ENCODE peak calls at places on chromosomes 7 and 10, in eight cellular contexts. Y is HCT116; X is right atrium auricular region; U is OCI-LY7; B is A549; P is PC-3; D is uterus; O is CD8-positive, alpha-beta T cell. A is an unnamed sample.

GRCh38 chr10:29657719-29658274 is 23.0 kb upstream of the SVIL start:
- DNase-seq in Y (no peak), P (no peak), X (no peak), O (peak; percentile 17), U (no peak), B (no peak), D (no peak), A (no peak)

GRCh38 chr10:90319188-90319914 is 538.5 kb downstream of the HTR7 start:
- DNase-seq in D (no peak), P (peak; percentile 96), U (no peak), B (peak; percentile 56), X (no peak), Y (peak; percentile 96), O (no peak), A (peak; percentile 70)

GRCh38 chr10:110260746-110261477 is 43.8 kb downstream of the SMNDC1 start:
- DNase-seq in O (no peak), X (no peak), U (no peak), D (no peak), B (no peak), P (no peak), Y (no peak), A (no peak)

GRCh38 chr7:144787127-144787526 is 48.7 kb downstream of the TPK1 start:
- DNase-seq in B (no peak), O (no peak), P (peak; percentile 23), U (peak; percentile 3), Y (peak; percentile 18), D (no peak), X (no peak), A (no peak)

GRCh38 chr10:110051487-110051886 is 43.7 kb downstream of the ADD3 start:
- DNase-seq in X (no peak), P (no peak), Y (no peak), D (no peak), B (no peak), O (no peak), U (no peak), A (no peak)

GRCh38 chr10:69220510-69220909 is 378 bp downstream of the HKDC1 start:
- DNase-seq in X (no peak), O (no peak), U (no peak), D (no peak), Y (no peak), B (peak; percentile 39), P (no peak), A (no peak)

GRCh38 chr7:2929321-2930201 is 85.5 kb upstream of the GNA12 start:
- DNase-seq in B (no peak), U (no peak), P (no peak), Y (no peak), O (no peak), X (no peak), D (no peak), A (no peak)

GRCh38 chr7:107920048-107920772 is 29.2 kb downstream of the DLD start:
- DNase-seq in D (no peak), O (no peak), Y (no peak), B (no peak), P (no peak), U (no peak), X (no peak), A (no peak)

GRCh38 chr7:27079234-27079975 is 16.4 kb downstream of the HOXA1 start:
- DNase-seq in O (no peak), D (no peak), B (no peak), Y (no peak), P (peak; percentile 72), U (no peak), X (no peak), A (no peak)

GRCh38 chr7:73891178-73891885 is 30.4 kb downstream of the TMEM270 start:
- DNase-seq in P (no peak), O (no peak), U (no peak), X (no peak), D (no peak), B (peak; percentile 54), Y (no peak), A (no peak)

GRCh38 chr10:316390-316789 is 181.1 kb downstream of the ZMYND11 start:
- DNase-seq in U (no peak), D (no peak), P (no peak), O (no peak), Y (no peak), B (no peak), X (no peak), A (no peak)

GRCh38 chr10:311901-312665 is 176.8 kb downstream of the ZMYND11 start:
- DNase-seq in O (no peak), Y (no peak), U (peak; percentile 65), P (no peak), B (no peak), D (no peak), X (no peak), A (no peak)

GRCh38 chr10:314871-315270 is 179.6 kb downstream of the ZMYND11 start:
- DNase-seq in Y (no peak), X (no peak), B (no peak), O (no peak), D (no peak), P (no peak), U (peak; percentile 52), A (no peak)

GRCh38 chr10:317219-317868 is 182.1 kb downstream of the ZMYND11 start:
- DNase-seq in U (peak; percentile 91), X (no peak), D (peak; percentile 36), O (peak; percentile 50), P (no peak), B (no peak), Y (no peak), A (no peak)

DNA sequence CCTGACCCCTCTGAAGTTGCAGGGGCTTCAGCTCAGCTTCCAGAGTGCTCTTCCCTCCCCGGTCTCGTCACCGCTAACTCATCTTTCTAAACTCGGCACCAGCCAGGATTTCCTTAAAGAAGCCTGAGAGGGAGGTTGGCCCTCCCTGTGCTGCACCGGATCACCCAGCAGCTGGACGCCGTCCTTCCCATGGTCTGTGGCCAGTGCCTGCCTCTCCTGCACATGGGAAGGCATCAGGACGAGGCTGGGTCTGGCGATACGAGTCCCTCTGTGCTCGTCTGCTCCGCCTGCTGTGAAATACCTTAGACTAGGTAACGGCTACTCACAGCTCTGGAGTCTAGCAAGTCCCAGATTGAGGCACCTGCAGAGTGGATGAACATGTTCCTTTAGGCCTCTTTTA is 179.1 kb downstream of the ZMYND11 start:
- DNase-seq in U (no peak), D (no peak), B (no peak), O (no peak), P (no peak), Y (no peak), X (no peak), A (no peak)
- H3K4me3 ChIP-seq in U (peak overlapping the region; percentile 15), D (no peak overlapping the region), B (no peak overlapping the region), O (no peak overlapping the region), P (no peak overlapping the region), Y (no peak overlapping the region), X (no peak overlapping the region), A (no peak overlapping the region)

GRCh38 chr10:24958701-24959392 is 6.4 kb upstream of the PRTFDC1 start:
- DNase-seq in P (no peak), O (no peak), D (peak; percentile 73), B (no peak), Y (no peak), U (no peak), X (no peak), A (no peak)
- H3K4me1 ChIP-seq in P (peaks cover 55% of the 10 kb centered on the region), O (no peaks in the 10 kb centered on the region), D (no peaks in the 10 kb centered on the region), B (peaks cover 61% of the 10 kb centered on the region), Y (peaks cover 45% of the 10 kb centered on the region), U (no peaks in the 10 kb centered on the region), X (peaks cover 15% of the 10 kb centered on the region), A (peaks cover under 1% of the 10 kb centered on the region)

DNA sequence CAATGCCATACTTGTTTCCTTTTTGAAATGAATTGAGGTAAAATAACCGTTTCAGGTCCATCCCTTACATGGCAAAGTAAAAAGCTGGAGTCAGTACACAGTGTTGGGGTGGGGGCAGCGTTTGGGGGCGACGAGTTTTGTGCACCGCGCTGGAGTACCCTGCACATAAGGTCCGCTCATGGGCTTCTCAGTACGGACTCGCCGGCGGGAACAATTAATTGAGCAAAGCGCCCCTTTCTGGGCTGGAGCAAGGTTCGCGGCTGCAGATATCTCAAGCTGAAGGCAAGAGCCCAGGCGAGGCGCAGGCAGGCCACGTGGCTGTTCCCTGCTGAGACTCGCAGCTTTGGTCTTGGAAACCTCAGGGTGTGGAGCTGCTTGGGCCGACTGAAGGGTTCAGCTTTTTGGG is 1.5 kb upstream of the TWIST1 start:
- DNase-seq in X (peak; percentile 59), D (no peak), B (no peak), P (no peak), O (no peak), U (no peak), Y (no peak), A (no peak)
- H3K4me3 ChIP-seq in X (no peak overlapping the region), D (no peak overlapping the region), B (no peak overlapping the region), P (no peak overlapping the region), O (no peak overlapping the region), U (no peak overlapping the region), Y (no peak overlapping the region), A (no peak overlapping the region)

GRCh38 chr10:62248465-62248864 is 20.2 kb downstream of the RTKN2 start:
- DNase-seq in B (no peak), X (no peak), P (peak; percentile 90), O (no peak), Y (no peak), D (no peak), U (peak; percentile 23), A (no peak)
- H3K4me1 ChIP-seq in B (peaks cover 36% of the 10 kb centered on the region), X (peaks cover 9% of the 10 kb centered on the region), P (peaks cover 69% of the 10 kb centered on the region), O (peaks cover 4% of the 10 kb centered on the region), Y (peaks cover 24% of the 10 kb centered on the region), D (no peaks in the 10 kb centered on the region), U (peaks cover 22% of the 10 kb centered on the region), A (no peaks in the 10 kb centered on the region)

GRCh38 chr7:95951997-95952795 is 179.8 kb downstream of the DYNC1I1 start:
- DNase-seq in O (no peak), D (no peak), B (no peak), X (no peak), P (no peak), U (no peak), Y (no peak), A (no peak)

GRCh38 chr7:95951531-95951930 is 179.2 kb downstream of the DYNC1I1 start:
- DNase-seq in B (no peak), D (no peak), U (no peak), O (no peak), X (no peak), Y (no peak), P (no peak), A (no peak)

GRCh38 chr7:95952851-95953250 is 180.5 kb downstream of the DYNC1I1 start:
- DNase-seq in D (no peak), O (no peak), X (no peak), P (peak; percentile 34), Y (no peak), U (no peak), B (no peak), A (no peak)

GRCh38 chr7:95960706-95961244 is 188.4 kb downstream of the DYNC1I1 start:
- DNase-seq in Y (no peak), P (no peak), B (no peak), D (no peak), O (no peak), X (no peak), U (no peak), A (no peak)

GRCh38 chr7:95955748-95956147 is 183.4 kb downstream of the DYNC1I1 start:
- DNase-seq in P (no peak), Y (no peak), X (no peak), D (no peak), O (no peak), U (no peak), B (no peak), A (no peak)
- H3K4me3 ChIP-seq in P (no peak overlapping the region), Y (no peak overlapping the region), X (no peak overlapping the region), D (no peak overlapping the region), O (no peak overlapping the region), U (no peak overlapping the region), B (no peak overlapping the region), A (no peak overlapping the region)